ENCODE peak calls at places on chromosomes 7 and 10, in six cellular contexts. One of them, this sample, is unnamed.

GRCh38 chr7:73811760-73812168 is 19.0 kb upstream of the CLDN4 start:
- DNase-seq in colonic mucosa: peak; percentile 90
- DNase-seq in lower leg skin: no peak
- DNase-seq in bronchial epithelial cell: peak; percentile 54
- DNase-seq in dorsolateral prefrontal cortex: no peak
- DNase-seq in heart right ventricle: peak; percentile 36
- DNase-seq in this sample: peak; percentile 54

GRCh38 chr10:35336921-35337741 is 822 bp downstream of the CCNY start:
- DNase-seq in heart right ventricle: peak; percentile 28
- DNase-seq in colonic mucosa: peak; percentile 45
- DNase-seq in dorsolateral prefrontal cortex: peak; percentile 47
- DNase-seq in lower leg skin: no peak
- DNase-seq in bronchial epithelial cell: no peak
- DNase-seq in this sample: peak; percentile 31

GRCh38 chr10:75019360-75019759 is 92.1 kb upstream of the SAMD8 start:
- DNase-seq in bronchial epithelial cell: peak; percentile 32
- DNase-seq in colonic mucosa: no peak
- DNase-seq in lower leg skin: no peak
- DNase-seq in heart right ventricle: no peak
- DNase-seq in dorsolateral prefrontal cortex: no peak
- DNase-seq in this sample: peak; percentile 17

GRCh38 chr10:72260215-72260587 is 13.5 kb upstream of the DDIT4 start:
- DNase-seq in lower leg skin: no peak
- DNase-seq in dorsolateral prefrontal cortex: no peak
- DNase-seq in colonic mucosa: no peak
- DNase-seq in heart right ventricle: peak; percentile 56
- DNase-seq in bronchial epithelial cell: no peak
- DNase-seq in this sample: no peak

GRCh38 chr7:31003721-31004120 is 40.0 kb downstream of the GHRHR start:
- DNase-seq in dorsolateral prefrontal cortex: no peak
- DNase-seq in heart right ventricle: no peak
- DNase-seq in lower leg skin: no peak
- DNase-seq in bronchial epithelial cell: no peak
- DNase-seq in colonic mucosa: no peak
- DNase-seq in this sample: no peak

GRCh38 chr10:62893036-62893435 is 76.9 kb upstream of the EGR2 start:
- DNase-seq in dorsolateral prefrontal cortex: no peak
- DNase-seq in heart right ventricle: no peak
- DNase-seq in colonic mucosa: no peak
- DNase-seq in lower leg skin: no peak
- DNase-seq in bronchial epithelial cell: peak; percentile 8
- DNase-seq in this sample: no peak

GRCh38 chr7:14759785-14760184 is 142.8 kb downstream of the DGKB start:
- DNase-seq in dorsolateral prefrontal cortex: no peak
- DNase-seq in colonic mucosa: no peak
- DNase-seq in heart right ventricle: no peak
- DNase-seq in bronchial epithelial cell: peak; percentile 61
- DNase-seq in lower leg skin: no peak
- DNase-seq in this sample: no peak

GRCh38 chr7:100584677-100585510 is 1.0 kb downstream of the LRCH4 start:
- DNase-seq in lower leg skin: peak; percentile 33
- DNase-seq in colonic mucosa: peak; percentile 81
- DNase-seq in bronchial epithelial cell: peak; percentile 61
- DNase-seq in heart right ventricle: peak; percentile 69
- DNase-seq in dorsolateral prefrontal cortex: no peak
- DNase-seq in this sample: peak; percentile 74

GRCh38 chr10:121378402-121378801 is 219.8 kb downstream of the FGFR2 start:
- DNase-seq in bronchial epithelial cell: no peak
- DNase-seq in colonic mucosa: no peak
- DNase-seq in heart right ventricle: no peak
- DNase-seq in dorsolateral prefrontal cortex: no peak
- DNase-seq in lower leg skin: no peak
- DNase-seq in this sample: no peak

GRCh38 chr7:50304158-50304910 is at the start of gene IKZF1:
- DNase-seq in dorsolateral prefrontal cortex: no peak
- DNase-seq in heart right ventricle: peak; percentile 63
- DNase-seq in colonic mucosa: peak; percentile 58
- DNase-seq in lower leg skin: peak; percentile 43
- DNase-seq in bronchial epithelial cell: peak; percentile 13
- DNase-seq in this sample: no peak

GRCh38 chr10:78343266-78343665 is 309.6 kb downstream of the RPS24 start:
- DNase-seq in lower leg skin: no peak
- DNase-seq in dorsolateral prefrontal cortex: no peak
- DNase-seq in colonic mucosa: peak; percentile 7
- DNase-seq in heart right ventricle: no peak
- DNase-seq in bronchial epithelial cell: no peak
- DNase-seq in this sample: no peak

GRCh38 chr7:125930848-125931247 is 1001.2 kb upstream of the POT1 start:
- DNase-seq in bronchial epithelial cell: no peak
- DNase-seq in dorsolateral prefrontal cortex: no peak
- DNase-seq in heart right ventricle: no peak
- DNase-seq in colonic mucosa: no peak
- DNase-seq in lower leg skin: no peak
- DNase-seq in this sample: no peak

GRCh38 chr10:101224910-101225823 is 4.1 kb downstream of the LBX1 start:
- DNase-seq in heart right ventricle: no peak
- DNase-seq in dorsolateral prefrontal cortex: no peak
- DNase-seq in bronchial epithelial cell: no peak
- DNase-seq in lower leg skin: no peak
- DNase-seq in colonic mucosa: no peak
- DNase-seq in this sample: no peak

GRCh38 chr7:46534593-46535271 is 613.7 kb upstream of the IGFBP3 start:
- DNase-seq in dorsolateral prefrontal cortex: no peak
- DNase-seq in bronchial epithelial cell: no peak
- DNase-seq in heart right ventricle: peak; percentile 27
- DNase-seq in lower leg skin: no peak
- DNase-seq in colonic mucosa: peak; percentile 36
- DNase-seq in this sample: no peak

GRCh38 chr10:128125416-128125943 is 743 bp downstream of the MKI67 start:
- DNase-seq in heart right ventricle: no peak
- DNase-seq in dorsolateral prefrontal cortex: no peak
- DNase-seq in colonic mucosa: peak; percentile 65
- DNase-seq in bronchial epithelial cell: no peak
- DNase-seq in lower leg skin: no peak
- DNase-seq in this sample: no peak

GRCh38 chr7:102993532-102994029 is 80.8 kb downstream of the LRRC17 start:
- DNase-seq in lower leg skin: no peak
- DNase-seq in colonic mucosa: no peak
- DNase-seq in heart right ventricle: peak; percentile 44
- DNase-seq in bronchial epithelial cell: no peak
- DNase-seq in dorsolateral prefrontal cortex: no peak
- DNase-seq in this sample: peak; percentile 22

GRCh38 chr7:42495251-42495650 is 258.2 kb upstream of the GLI3 start:
- DNase-seq in lower leg skin: no peak
- DNase-seq in colonic mucosa: no peak
- DNase-seq in dorsolateral prefrontal cortex: no peak
- DNase-seq in heart right ventricle: no peak
- DNase-seq in bronchial epithelial cell: peak; percentile 78
- DNase-seq in this sample: no peak

GRCh38 chr10:118800920-118801319 is 46.1 kb upstream of the CACUL1 start:
- DNase-seq in dorsolateral prefrontal cortex: no peak
- DNase-seq in bronchial epithelial cell: peak; percentile 32
- DNase-seq in heart right ventricle: peak; percentile 41
- DNase-seq in colonic mucosa: no peak
- DNase-seq in lower leg skin: peak; percentile 27
- DNase-seq in this sample: peak; percentile 18

GRCh38 chr7:30225863-30226361 is 58.5 kb upstream of the ZNRF2 start:
- DNase-seq in bronchial epithelial cell: peak; percentile 97
- DNase-seq in heart right ventricle: peak; percentile 63
- DNase-seq in lower leg skin: peak; percentile 60
- DNase-seq in dorsolateral prefrontal cortex: peak; percentile 85
- DNase-seq in colonic mucosa: peak; percentile 74
- DNase-seq in this sample: no peak

GRCh38 chr7:27095050-27095896 is 527 bp downstream of the HOXA1 start:
- DNase-seq in heart right ventricle: no peak
- DNase-seq in lower leg skin: no peak
- DNase-seq in colonic mucosa: no peak
- DNase-seq in dorsolateral prefrontal cortex: no peak
- DNase-seq in bronchial epithelial cell: no peak
- DNase-seq in this sample: no peak

GRCh38 chr7:142025896-142026295 is 30.2 kb downstream of the MGAM start:
- DNase-seq in colonic mucosa: no peak
- DNase-seq in lower leg skin: no peak
- DNase-seq in heart right ventricle: no peak
- DNase-seq in dorsolateral prefrontal cortex: no peak
- DNase-seq in bronchial epithelial cell: peak; percentile 97
- DNase-seq in this sample: no peak

GRCh38 chr10:50360486-50360885 is 109.2 kb upstream of the ASAH2 start:
- DNase-seq in bronchial epithelial cell: no peak
- DNase-seq in dorsolateral prefrontal cortex: no peak
- DNase-seq in lower leg skin: no peak
- DNase-seq in colonic mucosa: no peak
- DNase-seq in heart right ventricle: no peak
- DNase-seq in this sample: peak; percentile 7

GRCh38 chr10:73916761-73917470 is 6.0 kb downstream of the PLAU start:
- DNase-seq in bronchial epithelial cell: no peak
- DNase-seq in dorsolateral prefrontal cortex: no peak
- DNase-seq in heart right ventricle: no peak
- DNase-seq in lower leg skin: no peak
- DNase-seq in colonic mucosa: peak; percentile 58
- DNase-seq in this sample: no peak

GRCh38 chr7:131646203-131646602 is 89.8 kb upstream of the PODXL start:
- DNase-seq in heart right ventricle: no peak
- DNase-seq in colonic mucosa: no peak
- DNase-seq in lower leg skin: no peak
- DNase-seq in dorsolateral prefrontal cortex: no peak
- DNase-seq in bronchial epithelial cell: no peak
- DNase-seq in this sample: no peak

GRCh38 chr7:115125312-115125711 is 203.4 kb downstream of the MDFIC start:
- DNase-seq in bronchial epithelial cell: no peak
- DNase-seq in dorsolateral prefrontal cortex: no peak
- DNase-seq in heart right ventricle: no peak
- DNase-seq in lower leg skin: no peak
- DNase-seq in colonic mucosa: no peak
- DNase-seq in this sample: no peak

GRCh38 chr10:85993140-85993539 is 373.5 kb downstream of the GRID1 start:
- DNase-seq in dorsolateral prefrontal cortex: no peak
- DNase-seq in lower leg skin: no peak
- DNase-seq in colonic mucosa: no peak
- DNase-seq in bronchial epithelial cell: no peak
- DNase-seq in heart right ventricle: no peak
- DNase-seq in this sample: no peak

GRCh38 chr10:85993840-85994507 is 372.6 kb downstream of the GRID1 start:
- DNase-seq in heart right ventricle: no peak
- DNase-seq in colonic mucosa: no peak
- DNase-seq in dorsolateral prefrontal cortex: no peak
- DNase-seq in bronchial epithelial cell: no peak
- DNase-seq in lower leg skin: no peak
- DNase-seq in this sample: no peak

GRCh38 chr10:85992324-85992723 is 374.3 kb downstream of the GRID1 start:
- DNase-seq in lower leg skin: no peak
- DNase-seq in colonic mucosa: no peak
- DNase-seq in dorsolateral prefrontal cortex: no peak
- DNase-seq in bronchial epithelial cell: no peak
- DNase-seq in heart right ventricle: no peak
- DNase-seq in this sample: no peak

GRCh38 chr10:85997544-85997943 is 369.1 kb downstream of the GRID1 start:
- DNase-seq in lower leg skin: no peak
- DNase-seq in heart right ventricle: no peak
- DNase-seq in colonic mucosa: no peak
- DNase-seq in dorsolateral prefrontal cortex: no peak
- DNase-seq in bronchial epithelial cell: no peak
- DNase-seq in this sample: no peak

DNA sequence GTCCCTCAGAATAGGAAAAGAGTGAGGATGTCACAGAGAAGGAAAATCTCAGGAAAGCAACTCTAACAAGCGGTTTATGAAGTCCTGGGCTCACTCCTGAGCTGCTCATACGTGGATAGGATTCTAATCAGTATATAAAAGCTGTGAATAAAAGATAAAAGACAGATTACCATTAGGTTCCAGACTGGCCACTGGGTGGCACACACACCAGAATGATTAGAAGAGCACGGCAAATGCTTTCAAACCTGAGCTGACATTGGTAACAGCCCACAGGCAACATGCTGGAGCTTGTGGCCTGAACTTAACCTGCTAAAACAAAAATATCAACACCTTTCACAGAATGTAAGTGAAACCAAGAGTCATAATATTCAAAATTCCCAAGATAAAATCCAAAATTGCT is 370.8 kb downstream of the GRID1 start:
- DNase-seq in bronchial epithelial cell: peak; percentile 73
- DNase-seq in lower leg skin: no peak
- DNase-seq in colonic mucosa: peak; percentile 20
- DNase-seq in heart right ventricle: no peak
- DNase-seq in dorsolateral prefrontal cortex: no peak
- DNase-seq in this sample: no peak
- TF ChIP-seq CTCF in bronchial epithelial cell: peak; percentile 61
- TF ChIP-seq CTCF in lower leg skin: no peak
- TF ChIP-seq CTCF in colonic mucosa: no peak
- TF ChIP-seq CTCF in heart right ventricle: peak; percentile 47
- TF ChIP-seq CTCF in dorsolateral prefrontal cortex: peak; percentile 64
- TF ChIP-seq CTCF in this sample: peak; percentile 49

GRCh38 chr7:43942997-43943701 is 16.9 kb downstream of the UBE2D4 start:
- DNase-seq in bronchial epithelial cell: peak; percentile 19
- DNase-seq in heart right ventricle: no peak
- DNase-seq in dorsolateral prefrontal cortex: no peak
- DNase-seq in colonic mucosa: peak; percentile 34
- DNase-seq in lower leg skin: no peak
- DNase-seq in this sample: no peak
- TF ChIP-seq CTCF in bronchial epithelial cell: peak; percentile 33
- TF ChIP-seq CTCF in heart right ventricle: no peak
- TF ChIP-seq CTCF in dorsolateral prefrontal cortex: no peak
- TF ChIP-seq CTCF in colonic mucosa: no peak
- TF ChIP-seq CTCF in lower leg skin: no peak
- TF ChIP-seq CTCF in this sample: peak; percentile 48

GRCh38 chr7:1404881-1405548 is 54.3 kb downstream of the MICALL2 start:
- DNase-seq in lower leg skin: no peak
- DNase-seq in heart right ventricle: no peak
- DNase-seq in dorsolateral prefrontal cortex: no peak
- DNase-seq in colonic mucosa: no peak
- DNase-seq in bronchial epithelial cell: no peak
- DNase-seq in this sample: no peak

GRCh38 chr7:1401011-1401410 is 58.3 kb downstream of the MICALL2 start:
- DNase-seq in heart right ventricle: no peak
- DNase-seq in bronchial epithelial cell: no peak
- DNase-seq in colonic mucosa: no peak
- DNase-seq in dorsolateral prefrontal cortex: no peak
- DNase-seq in lower leg skin: no peak
- DNase-seq in this sample: no peak

GRCh38 chr7:1402110-1402790 is 57.0 kb downstream of the MICALL2 start:
- DNase-seq in heart right ventricle: no peak
- DNase-seq in colonic mucosa: no peak
- DNase-seq in lower leg skin: no peak
- DNase-seq in dorsolateral prefrontal cortex: no peak
- DNase-seq in bronchial epithelial cell: no peak
- DNase-seq in this sample: no peak

GRCh38 chr7:1402791-1403755 is 56.2 kb downstream of the MICALL2 start:
- DNase-seq in heart right ventricle: no peak
- DNase-seq in colonic mucosa: no peak
- DNase-seq in lower leg skin: no peak
- DNase-seq in dorsolateral prefrontal cortex: no peak
- DNase-seq in bronchial epithelial cell: no peak
- DNase-seq in this sample: no peak

GRCh38 chr7:1403844-1404404 is 55.3 kb downstream of the MICALL2 start:
- DNase-seq in heart right ventricle: peak; percentile 50
- DNase-seq in colonic mucosa: no peak
- DNase-seq in bronchial epithelial cell: no peak
- DNase-seq in lower leg skin: no peak
- DNase-seq in dorsolateral prefrontal cortex: no peak
- DNase-seq in this sample: no peak
- TF ChIP-seq CTCF in heart right ventricle: peak; percentile 40
- TF ChIP-seq CTCF in colonic mucosa: no peak
- TF ChIP-seq CTCF in bronchial epithelial cell: no peak
- TF ChIP-seq CTCF in lower leg skin: no peak
- TF ChIP-seq CTCF in dorsolateral prefrontal cortex: no peak
- TF ChIP-seq CTCF in this sample: no peak

GRCh38 chr10:57992321-57993077 is 275.2 kb downstream of the IPMK start:
- DNase-seq in lower leg skin: no peak
- DNase-seq in heart right ventricle: no peak
- DNase-seq in dorsolateral prefrontal cortex: no peak
- DNase-seq in bronchial epithelial cell: peak; percentile 93
- DNase-seq in colonic mucosa: no peak
- DNase-seq in this sample: no peak
- TF ChIP-seq CTCF in lower leg skin: no peak
- TF ChIP-seq CTCF in heart right ventricle: no peak
- TF ChIP-seq CTCF in dorsolateral prefrontal cortex: no peak
- TF ChIP-seq CTCF in bronchial epithelial cell: no peak
- TF ChIP-seq CTCF in colonic mucosa: no peak
- TF ChIP-seq CTCF in this sample: no peak

This sample was measured in HFFc6.